ENCODE peak calls at places on chromosomes 13 and 19, in ten cellular contexts. L, B, Q, G, D, S, U, R, X and N are unnamed samples.

GRCh38 chr19:35712910-35713845 is 4.6 kb upstream of the KMT2B start:
- DNase-seq in L (peak; percentile 63), B (no peak), Q (no peak), G (no peak), D (no peak), S (no peak), U (no peak), R (no peak), X (peak; percentile 37), N (no peak)

GRCh38 chr13:99908129-99908805 is 63.3 kb downstream of the ZIC5 start:
- DNase-seq in L (no peak), B (no peak), Q (peak; percentile 71), G (no peak), D (no peak), S (peak; percentile 11), U (no peak), R (no peak), X (no peak), N (no peak)

GRCh38 chr13:35720690-35721554 is 244.4 kb upstream of the MAB21L1 start:
- DNase-seq in L (peak; percentile 42), B (peak; percentile 74), Q (peak; percentile 49), G (peak; percentile 72), D (peak; percentile 31), S (peak; percentile 39), U (no peak), R (no peak), X (peak; percentile 48), N (peak; percentile 24)

GRCh38 chr19:6092329-6093286 is 17.7 kb downstream of the RFX2 start:
- DNase-seq in L (peak; percentile 91), B (peak; percentile 93), Q (peak; percentile 80), G (peak; percentile 76), D (peak; percentile 56), S (peak; percentile 77), U (peak; percentile 94), R (no peak), X (peak; percentile 90), N (peak; percentile 61)

GRCh38 chr19:33684550-33685303 is 63.0 kb downstream of the CHST8 start:
- DNase-seq in L (no peak), B (peak; percentile 48), Q (no peak), G (no peak), D (no peak), S (no peak), U (peak; percentile 43), R (no peak), X (no peak), N (no peak)

GRCh38 chr19:3440082-3440481 is 40.2 kb downstream of the SMIM24 start:
- DNase-seq in L (peak; percentile 69), B (peak; percentile 74), Q (peak; percentile 57), G (no peak), D (peak; percentile 50), S (peak; percentile 73), U (no peak), R (no peak), X (peak; percentile 65), N (peak; percentile 50)

GRCh38 chr13:38821753-38822551 is 135.1 kb downstream of the FREM2 start:
- DNase-seq in L (no peak), B (no peak), Q (no peak), G (no peak), D (no peak), S (no peak), U (no peak), R (no peak), X (no peak), N (no peak)

GRCh38 chr13:28337196-28338045 is 157.5 kb downstream of the FLT1 start:
- DNase-seq in L (no peak), B (no peak), Q (no peak), G (peak; percentile 30), D (no peak), S (no peak), U (no peak), R (no peak), X (no peak), N (no peak)

GRCh38 chr19:18020212-18021067 is 12.5 kb downstream of the ARRDC2 start:
- DNase-seq in L (peak; percentile 75), B (peak; percentile 95), Q (peak; percentile 95), G (peak; percentile 58), D (peak; percentile 51), S (no peak), U (peak; percentile 91), R (peak; percentile 94), X (no peak), N (peak; percentile 83)

GRCh38 chr19:50893047-50893737 is 18.0 kb downstream of the KLK4 start:
- DNase-seq in L (no peak), B (no peak), Q (no peak), G (no peak), D (no peak), S (peak; percentile 62), U (no peak), R (no peak), X (peak; percentile 49), N (no peak)

GRCh38 chr13:41459754-41460111 is 2.4 kb downstream of the RGCC start:
- DNase-seq in L (no peak), B (no peak), Q (no peak), G (no peak), D (no peak), S (no peak), U (no peak), R (no peak), X (no peak), N (no peak)

GRCh38 chr13:41463823-41464602 is 6.7 kb downstream of the RGCC start:
- DNase-seq in L (peak; percentile 20), B (no peak), Q (no peak), G (no peak), D (no peak), S (no peak), U (no peak), R (no peak), X (peak; percentile 88), N (no peak)

GRCh38 chr13:41460930-41461329 is 3.6 kb downstream of the RGCC start:
- DNase-seq in L (no peak), B (no peak), Q (no peak), G (no peak), D (no peak), S (no peak), U (no peak), R (no peak), X (no peak), N (no peak)

GRCh38 chr13:41461527-41462124 is 4.3 kb downstream of the RGCC start:
- DNase-seq in L (no peak), B (no peak), Q (no peak), G (no peak), D (no peak), S (no peak), U (no peak), R (no peak), X (no peak), N (no peak)

DNA sequence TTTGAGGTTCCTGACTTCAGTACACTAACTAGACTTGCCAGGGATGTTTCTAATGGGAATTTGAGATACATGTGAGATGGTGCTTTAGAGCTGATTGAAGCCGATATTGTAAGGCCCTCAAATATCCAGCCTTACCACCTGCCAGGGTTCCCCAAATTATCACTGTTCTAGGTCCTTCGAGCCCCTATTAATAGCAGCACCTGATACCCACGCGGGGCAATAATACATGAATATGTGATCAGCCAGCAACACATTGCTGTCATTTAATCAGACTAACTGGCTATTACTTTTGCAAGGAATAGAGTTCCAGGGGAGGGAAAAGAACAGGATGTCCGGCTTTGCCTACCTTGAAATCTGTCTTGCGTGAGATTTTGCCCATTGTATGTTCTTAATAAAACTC is 5.1 kb downstream of the RGCC start:
- DNase-seq in L (no peak), B (no peak), Q (no peak), G (no peak), D (no peak), S (no peak), U (no peak), R (no peak), X (no peak), N (no peak)
- TF ChIP-seq EP300 in L (no peak), B (no peak), Q (no peak), G (no peak), D (no peak), S (no peak), U (no peak), R (no peak), X (no peak), N (no peak)

GRCh38 chr13:104024416-104025170 is 958.4 kb upstream of the SLC10A2 start:
- DNase-seq in L (no peak), B (no peak), Q (no peak), G (no peak), D (no peak), S (no peak), U (no peak), R (no peak), X (no peak), N (no peak)
- TF ChIP-seq EP300 in L (no peak), B (no peak), Q (no peak), G (no peak), D (no peak), S (no peak), U (no peak), R (no peak), X (no peak), N (no peak)

DNA sequence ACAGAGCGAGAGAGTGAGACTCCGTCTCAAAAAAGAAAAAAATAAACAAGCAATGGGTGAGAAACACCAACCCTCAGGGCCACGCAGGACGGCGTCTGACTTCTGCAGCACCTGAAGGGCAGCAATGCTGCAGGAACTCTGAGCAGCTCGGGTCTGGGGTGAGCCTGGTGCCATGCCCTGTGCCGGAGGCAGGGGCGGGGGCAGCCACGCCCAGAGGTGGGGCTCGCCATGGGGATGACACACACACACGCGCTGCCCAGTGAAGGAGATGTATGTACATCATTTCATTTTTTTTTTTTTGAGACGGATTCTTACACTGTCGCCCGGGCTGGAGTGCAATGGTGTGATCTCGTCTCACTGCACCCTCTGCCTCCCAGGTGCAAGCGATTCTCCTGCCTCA is 24.3 kb downstream of the GPX4 start:
- DNase-seq in L (no peak), B (no peak), Q (no peak), G (no peak), D (no peak), S (no peak), U (no peak), R (no peak), X (no peak), N (no peak)
- TF ChIP-seq EP300 in L (no peak), B (no peak), Q (no peak), G (no peak), D (no peak), S (no peak), U (no peak), R (no peak), X (no peak), N (no peak)

DNA sequence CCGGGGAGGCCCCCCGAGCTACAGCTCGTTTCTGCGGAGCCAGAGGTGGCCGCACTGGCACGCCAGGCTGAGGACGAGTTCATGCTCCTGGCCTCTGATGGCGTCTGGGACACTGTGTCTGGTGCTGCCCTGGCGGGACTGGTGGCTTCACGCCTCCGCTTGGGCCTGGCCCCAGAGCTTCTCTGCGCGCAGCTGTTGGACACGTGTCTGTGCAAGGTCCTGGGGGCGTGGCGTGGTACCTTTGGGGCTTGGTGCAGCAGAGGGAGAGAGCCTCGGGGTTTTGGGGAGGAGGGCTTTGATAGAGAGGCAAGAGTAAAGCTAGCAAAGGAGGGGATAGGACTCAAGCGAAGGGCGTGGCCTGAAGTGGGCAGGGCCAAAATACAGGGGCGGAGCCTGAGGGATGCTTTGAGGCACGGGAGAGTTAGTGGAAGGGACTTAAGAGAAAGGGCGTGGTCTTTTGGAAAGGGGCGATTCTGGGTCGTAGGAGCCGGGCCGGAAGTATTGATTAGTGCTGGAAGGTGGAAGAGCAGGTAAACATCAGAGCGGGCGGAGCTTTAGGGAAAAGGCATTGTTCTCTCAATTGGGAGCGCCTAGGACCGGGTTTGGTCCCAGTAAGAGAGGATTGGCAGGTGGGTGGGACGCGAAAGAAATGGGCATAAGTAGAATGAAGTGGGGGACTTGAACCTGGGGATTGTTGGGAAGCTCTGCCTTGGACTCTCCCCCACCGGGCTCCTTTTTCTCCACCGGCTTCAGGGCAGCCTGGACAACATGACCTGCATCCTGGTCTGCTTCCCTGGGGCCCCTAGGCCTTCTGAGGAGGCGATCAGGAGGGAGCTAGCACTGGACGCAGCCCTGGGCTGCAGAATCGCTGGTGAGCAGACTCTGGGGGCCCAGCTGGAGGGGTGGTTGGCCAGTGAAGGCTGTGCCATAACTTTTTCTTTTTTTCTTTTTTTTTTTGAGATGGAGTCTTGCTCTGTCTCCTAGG is 1.2 kb downstream of the PPM1N start:
- DNase-seq in L (peak; percentile 68), B (no peak), Q (no peak), G (no peak), D (no peak), S (peak; percentile 67), U (no peak), R (no peak), X (peak; percentile 90), N (no peak)
- TF ChIP-seq EP300 in L (no peak), B (no peak), Q (no peak), G (no peak), D (no peak), S (no peak), U (no peak), R (no peak), X (no peak), N (no peak)